ENCODE peak calls at places on chromosomes 12 and 14, in ten cellular contexts. One of them, this sample, is unnamed.
A peak's percentile ranks its signal among the peaks of the same experiment; 100 is the strongest.

GRCh38 chr12:8709124-8709830 is 11.5 kb downstream of the RIMKLB start:
- DNase-seq in NCI-H187: no peak
- DNase-seq in effector memory CD4-positive, alpha-beta T cell: no peak
- DNase-seq in activated CD4-positive, alpha-beta T cell treated with anti-CD3 and anti-CD28 coated beads for 36 hours: no peak
- DNase-seq in astrocyte: no peak
- DNase-seq in stimulated activated CD8-positive, alpha-beta memory T cell treated with anti-CD3 and anti-CD28 coated beads, Interleukin-12 subunit alpha, Interleukin-12 subunit beta, amount 100 ng/mL, for 1 hour: no peak
- DNase-seq in renal cortical epithelial cell: no peak
- DNase-seq in stimulated activated CD4-positive, alpha-beta T cell treated with anti-CD3 and anti-CD28 coated beads, Interleukin-12 subunit alpha, Interleukin-12 subunit beta, amount 100 ng/mL, for 4 hours: no peak
- DNase-seq in posterior vena cava: no peak
- DNase-seq in stomach: peak; percentile 53
- DNase-seq in this sample: no peak

GRCh38 chr12:126747530-126748149 is 1519.3 kb upstream of the TMEM132C start:
- DNase-seq in NCI-H187: no peak
- DNase-seq in effector memory CD4-positive, alpha-beta T cell: peak; percentile 24
- DNase-seq in activated CD4-positive, alpha-beta T cell treated with anti-CD3 and anti-CD28 coated beads for 36 hours: peak; percentile 80
- DNase-seq in astrocyte: peak; percentile 6
- DNase-seq in stimulated activated CD8-positive, alpha-beta memory T cell treated with anti-CD3 and anti-CD28 coated beads, Interleukin-12 subunit alpha, Interleukin-12 subunit beta, amount 100 ng/mL, for 1 hour: peak; percentile 35
- DNase-seq in renal cortical epithelial cell: no peak
- DNase-seq in stimulated activated CD4-positive, alpha-beta T cell treated with anti-CD3 and anti-CD28 coated beads, Interleukin-12 subunit alpha, Interleukin-12 subunit beta, amount 100 ng/mL, for 4 hours: peak; percentile 57
- DNase-seq in posterior vena cava: no peak
- DNase-seq in stomach: peak; percentile 47
- DNase-seq in this sample: no peak

GRCh38 chr12:32159925-32160324 is 53.3 kb downstream of the BICD1 start:
- DNase-seq in NCI-H187: no peak
- DNase-seq in effector memory CD4-positive, alpha-beta T cell: no peak
- DNase-seq in activated CD4-positive, alpha-beta T cell treated with anti-CD3 and anti-CD28 coated beads for 36 hours: no peak
- DNase-seq in astrocyte: peak; percentile 74
- DNase-seq in stimulated activated CD8-positive, alpha-beta memory T cell treated with anti-CD3 and anti-CD28 coated beads, Interleukin-12 subunit alpha, Interleukin-12 subunit beta, amount 100 ng/mL, for 1 hour: no peak
- DNase-seq in renal cortical epithelial cell: no peak
- DNase-seq in stimulated activated CD4-positive, alpha-beta T cell treated with anti-CD3 and anti-CD28 coated beads, Interleukin-12 subunit alpha, Interleukin-12 subunit beta, amount 100 ng/mL, for 4 hours: no peak
- DNase-seq in posterior vena cava: no peak
- DNase-seq in stomach: no peak
- DNase-seq in this sample: no peak

GRCh38 chr12:124680863-124681778 is 113.7 kb upstream of the NCOR2 start:
- DNase-seq in NCI-H187: no peak
- DNase-seq in effector memory CD4-positive, alpha-beta T cell: no peak
- DNase-seq in activated CD4-positive, alpha-beta T cell treated with anti-CD3 and anti-CD28 coated beads for 36 hours: no peak
- DNase-seq in astrocyte: peak; percentile 94
- DNase-seq in stimulated activated CD8-positive, alpha-beta memory T cell treated with anti-CD3 and anti-CD28 coated beads, Interleukin-12 subunit alpha, Interleukin-12 subunit beta, amount 100 ng/mL, for 1 hour: no peak
- DNase-seq in renal cortical epithelial cell: peak; percentile 97
- DNase-seq in stimulated activated CD4-positive, alpha-beta T cell treated with anti-CD3 and anti-CD28 coated beads, Interleukin-12 subunit alpha, Interleukin-12 subunit beta, amount 100 ng/mL, for 4 hours: no peak
- DNase-seq in posterior vena cava: no peak
- DNase-seq in stomach: no peak
- DNase-seq in this sample: no peak

GRCh38 chr14:24309538-24310386 is at the start of gene LTB4R2:
- DNase-seq in NCI-H187: no peak
- DNase-seq in effector memory CD4-positive, alpha-beta T cell: no peak
- DNase-seq in activated CD4-positive, alpha-beta T cell treated with anti-CD3 and anti-CD28 coated beads for 36 hours: no peak
- DNase-seq in astrocyte: no peak
- DNase-seq in stimulated activated CD8-positive, alpha-beta memory T cell treated with anti-CD3 and anti-CD28 coated beads, Interleukin-12 subunit alpha, Interleukin-12 subunit beta, amount 100 ng/mL, for 1 hour: no peak
- DNase-seq in renal cortical epithelial cell: no peak
- DNase-seq in stimulated activated CD4-positive, alpha-beta T cell treated with anti-CD3 and anti-CD28 coated beads, Interleukin-12 subunit alpha, Interleukin-12 subunit beta, amount 100 ng/mL, for 4 hours: no peak
- DNase-seq in posterior vena cava: no peak
- DNase-seq in stomach: no peak
- DNase-seq in this sample: no peak

GRCh38 chr14:50670196-50670875 is 2.2 kb upstream of the SAV1 start:
- DNase-seq in NCI-H187: no peak
- DNase-seq in effector memory CD4-positive, alpha-beta T cell: no peak
- DNase-seq in activated CD4-positive, alpha-beta T cell treated with anti-CD3 and anti-CD28 coated beads for 36 hours: no peak
- DNase-seq in astrocyte: no peak
- DNase-seq in stimulated activated CD8-positive, alpha-beta memory T cell treated with anti-CD3 and anti-CD28 coated beads, Interleukin-12 subunit alpha, Interleukin-12 subunit beta, amount 100 ng/mL, for 1 hour: no peak
- DNase-seq in renal cortical epithelial cell: no peak
- DNase-seq in stimulated activated CD4-positive, alpha-beta T cell treated with anti-CD3 and anti-CD28 coated beads, Interleukin-12 subunit alpha, Interleukin-12 subunit beta, amount 100 ng/mL, for 4 hours: no peak
- DNase-seq in posterior vena cava: no peak
- DNase-seq in stomach: no peak
- DNase-seq in this sample: no peak

GRCh38 chr14:22520786-22521185 is 68.2 kb downstream of the DAD1 start:
- DNase-seq in NCI-H187: no peak
- DNase-seq in effector memory CD4-positive, alpha-beta T cell: no peak
- DNase-seq in activated CD4-positive, alpha-beta T cell treated with anti-CD3 and anti-CD28 coated beads for 36 hours: no peak
- DNase-seq in astrocyte: peak; percentile 32
- DNase-seq in stimulated activated CD8-positive, alpha-beta memory T cell treated with anti-CD3 and anti-CD28 coated beads, Interleukin-12 subunit alpha, Interleukin-12 subunit beta, amount 100 ng/mL, for 1 hour: no peak
- DNase-seq in renal cortical epithelial cell: peak; percentile 33
- DNase-seq in stimulated activated CD4-positive, alpha-beta T cell treated with anti-CD3 and anti-CD28 coated beads, Interleukin-12 subunit alpha, Interleukin-12 subunit beta, amount 100 ng/mL, for 4 hours: no peak
- DNase-seq in posterior vena cava: no peak
- DNase-seq in stomach: no peak
- DNase-seq in this sample: no peak

GRCh38 chr12:108307006-108307405 is 32.1 kb downstream of the CMKLR1 start:
- DNase-seq in NCI-H187: no peak
- DNase-seq in effector memory CD4-positive, alpha-beta T cell: no peak
- DNase-seq in activated CD4-positive, alpha-beta T cell treated with anti-CD3 and anti-CD28 coated beads for 36 hours: no peak
- DNase-seq in astrocyte: peak; percentile 49
- DNase-seq in stimulated activated CD8-positive, alpha-beta memory T cell treated with anti-CD3 and anti-CD28 coated beads, Interleukin-12 subunit alpha, Interleukin-12 subunit beta, amount 100 ng/mL, for 1 hour: no peak
- DNase-seq in renal cortical epithelial cell: no peak
- DNase-seq in stimulated activated CD4-positive, alpha-beta T cell treated with anti-CD3 and anti-CD28 coated beads, Interleukin-12 subunit alpha, Interleukin-12 subunit beta, amount 100 ng/mL, for 4 hours: no peak
- DNase-seq in posterior vena cava: peak; percentile 69
- DNase-seq in stomach: no peak
- DNase-seq in this sample: no peak

GRCh38 chr14:73785336-73785833 is 66.2 kb upstream of the PTGR2 start:
- DNase-seq in NCI-H187: no peak
- DNase-seq in effector memory CD4-positive, alpha-beta T cell: no peak
- DNase-seq in activated CD4-positive, alpha-beta T cell treated with anti-CD3 and anti-CD28 coated beads for 36 hours: peak; percentile 55
- DNase-seq in astrocyte: peak; percentile 92
- DNase-seq in stimulated activated CD8-positive, alpha-beta memory T cell treated with anti-CD3 and anti-CD28 coated beads, Interleukin-12 subunit alpha, Interleukin-12 subunit beta, amount 100 ng/mL, for 1 hour: no peak
- DNase-seq in renal cortical epithelial cell: peak; percentile 77
- DNase-seq in stimulated activated CD4-positive, alpha-beta T cell treated with anti-CD3 and anti-CD28 coated beads, Interleukin-12 subunit alpha, Interleukin-12 subunit beta, amount 100 ng/mL, for 4 hours: no peak
- DNase-seq in posterior vena cava: peak; percentile 83
- DNase-seq in stomach: no peak
- DNase-seq in this sample: no peak

GRCh38 chr14:32414808-32415255 is 85.7 kb downstream of the AKAP6 start:
- DNase-seq in NCI-H187: no peak
- DNase-seq in effector memory CD4-positive, alpha-beta T cell: no peak
- DNase-seq in activated CD4-positive, alpha-beta T cell treated with anti-CD3 and anti-CD28 coated beads for 36 hours: no peak
- DNase-seq in astrocyte: peak; percentile 26
- DNase-seq in stimulated activated CD8-positive, alpha-beta memory T cell treated with anti-CD3 and anti-CD28 coated beads, Interleukin-12 subunit alpha, Interleukin-12 subunit beta, amount 100 ng/mL, for 1 hour: no peak
- DNase-seq in renal cortical epithelial cell: no peak
- DNase-seq in stimulated activated CD4-positive, alpha-beta T cell treated with anti-CD3 and anti-CD28 coated beads, Interleukin-12 subunit alpha, Interleukin-12 subunit beta, amount 100 ng/mL, for 4 hours: no peak
- DNase-seq in posterior vena cava: no peak
- DNase-seq in stomach: no peak
- DNase-seq in this sample: no peak